ENCODE peak calls at places on chromosomes 1 and 21, in eight cellular contexts. L is neuronal stem cell; K is CD4-positive, CD25-positive, alpha-beta regulatory T cell; P is Peyer's patch; E is aorta; J is heart right ventricle; T is MM.1S; R is CD8-positive, alpha-beta T cell. X is an unnamed sample.

GRCh38 chr1:192263436-192263835 is 53.4 kb upstream of the RGS21 start:
- DNase-seq in E (no peak), L (no peak), K (no peak), R (no peak), T (no peak), J (no peak), P (no peak), X (peak; percentile 58)

GRCh38 chr21:22758478-22758877 is 1760.3 kb downstream of the NCAM2 start:
- DNase-seq in E (no peak), P (no peak), R (no peak), L (no peak), T (no peak), J (no peak), K (no peak), X (no peak)

GRCh38 chr1:11684070-11684469 is 3.1 kb upstream of the MAD2L2 start:
- DNase-seq in K (no peak), P (no peak), J (no peak), R (no peak), L (no peak), T (no peak), E (no peak), X (no peak)

GRCh38 chr1:9721606-9722377 is 70.3 kb downstream of the PIK3CD start:
- DNase-seq in K (peak; percentile 76), J (peak; percentile 32), T (peak; percentile 46), L (peak; percentile 71), P (peak; percentile 78), E (peak; percentile 56), R (peak; percentile 90), X (no peak)

GRCh38 chr1:218426343-218426657 is 81.2 kb downstream of the TGFB2 start:
- DNase-seq in R (no peak), L (no peak), K (no peak), J (peak; percentile 18), T (no peak), E (no peak), P (no peak), X (no peak)

GRCh38 chr1:218656301-218657037 is 311.3 kb downstream of the TGFB2 start:
- DNase-seq in L (no peak), R (no peak), T (no peak), E (no peak), K (no peak), J (no peak), P (no peak), X (no peak)

GRCh38 chr1:19338323-19338762 is 26.2 kb downstream of the SLC66A1 start:
- DNase-seq in J (no peak), E (no peak), L (peak; percentile 42), K (no peak), T (no peak), R (no peak), P (peak; percentile 71), X (no peak)

GRCh38 chr21:46028547-46029200 is 47.1 kb downstream of the COL6A1 start:
- DNase-seq in P (no peak), J (no peak), K (no peak), L (no peak), E (no peak), T (no peak), R (no peak), X (peak; percentile 56)

GRCh38 chr1:203131548-203132200 is 4.1 kb downstream of the ADORA1 start:
- DNase-seq in T (no peak), L (no peak), R (no peak), P (peak; percentile 33), J (no peak), K (no peak), E (no peak), X (no peak)

GRCh38 chr1:116556289-116557006 is 14.4 kb downstream of the CD58 start:
- DNase-seq in K (peak; percentile 61), T (peak; percentile 30), R (peak; percentile 65), P (peak; percentile 87), L (no peak), J (peak; percentile 43), E (peak; percentile 86), X (no peak)

GRCh38 chr21:15159382-15160020 is 94.7 kb upstream of the NRIP1 start:
- DNase-seq in J (no peak), K (no peak), P (no peak), T (peak; percentile 12), E (no peak), L (no peak), R (no peak), X (no peak)

GRCh38 chr1:9289724-9290493 is 2.8 kb upstream of the SPSB1 start:
- DNase-seq in J (no peak), L (no peak), E (peak; percentile 82), T (no peak), P (peak; percentile 70), R (no peak), K (no peak), X (peak; percentile 71)

GRCh38 chr1:6591222-6591621 is 11.4 kb downstream of the ZBTB48 start:
- DNase-seq in K (no peak), R (peak; percentile 47), T (no peak), P (no peak), J (no peak), L (no peak), E (peak; percentile 83), X (no peak)

GRCh38 chr1:8660455-8660854 is 157.0 kb downstream of the RERE start:
- DNase-seq in P (no peak), J (peak; percentile 39), K (no peak), R (no peak), L (no peak), E (peak; percentile 64), T (no peak), X (peak; percentile 74)

GRCh38 chr1:228297242-228297641 is 89.4 kb downstream of the OBSCN start:
- DNase-seq in E (no peak), P (no peak), L (no peak), T (no peak), R (no peak), J (no peak), K (no peak), X (no peak)
- H3K9me3 ChIP-seq in E (peaks cover 7% of the 10 kb centered on the region), P (peaks cover 3% of the 10 kb centered on the region), L (peaks cover 14% of the 10 kb centered on the region), T (no peaks in the 10 kb centered on the region), R (peaks cover 12% of the 10 kb centered on the region), J (no peaks in the 10 kb centered on the region), K (peaks cover 22% of the 10 kb centered on the region), X (no peaks in the 10 kb centered on the region)

DNA sequence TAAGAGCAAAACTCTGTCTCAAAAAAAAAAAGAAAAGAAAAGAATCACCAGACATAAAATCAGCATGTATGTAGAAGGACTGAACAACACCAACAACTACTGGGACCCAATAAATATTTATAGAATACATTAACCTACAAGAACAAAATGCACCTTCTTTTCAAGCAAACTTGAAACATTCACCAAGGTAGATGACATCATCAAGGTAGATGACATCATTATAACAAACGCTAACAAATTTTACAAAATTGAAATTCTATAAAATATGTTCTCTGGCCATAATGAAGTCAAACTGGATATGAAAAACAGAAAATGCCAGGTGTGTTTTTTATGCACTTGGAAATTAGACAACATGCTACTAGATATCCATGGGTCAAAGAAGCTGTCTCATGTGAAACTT is 220.2 kb upstream of the SNX7 start:
- DNase-seq in J (no peak), P (no peak), E (no peak), K (no peak), R (no peak), L (no peak), T (no peak), X (no peak)
- H3K4me3 ChIP-seq in J (no peak overlapping the region), P (no peak overlapping the region), E (no peak overlapping the region), K (no peak overlapping the region), R (no peak overlapping the region), L (no peak overlapping the region), T (no peak overlapping the region), X (no peak overlapping the region)

DNA sequence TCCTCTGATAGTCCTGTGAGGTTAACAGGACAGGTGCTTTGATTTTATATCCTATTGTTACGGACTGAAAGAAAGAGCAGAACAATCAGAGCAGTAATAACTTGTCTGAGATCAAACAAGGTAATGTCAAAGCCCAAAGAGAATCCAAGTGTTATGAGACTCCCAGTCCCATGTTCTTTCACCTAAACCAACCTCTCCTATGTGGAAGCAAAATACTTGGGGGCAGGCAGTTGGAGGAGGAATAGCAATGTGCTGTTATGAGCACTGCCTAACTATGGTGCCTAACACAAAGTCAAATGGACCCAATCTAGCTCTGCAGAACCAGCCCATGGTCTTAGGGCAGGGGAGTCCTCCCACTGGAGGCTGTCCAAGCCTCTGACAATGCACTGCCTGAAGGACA is 28.1 kb downstream of the ACBD3 start:
- DNase-seq in R (no peak), K (no peak), P (no peak), J (no peak), E (no peak), L (no peak), T (no peak), X (no peak)
- H3K27ac ChIP-seq in R (no peak overlapping the region), K (no peak overlapping the region), P (no peak overlapping the region), J (no peak overlapping the region), E (peak overlapping the region; percentile 57), L (no peak overlapping the region), T (peak overlapping the region; percentile 44), X (no peak overlapping the region)

DNA sequence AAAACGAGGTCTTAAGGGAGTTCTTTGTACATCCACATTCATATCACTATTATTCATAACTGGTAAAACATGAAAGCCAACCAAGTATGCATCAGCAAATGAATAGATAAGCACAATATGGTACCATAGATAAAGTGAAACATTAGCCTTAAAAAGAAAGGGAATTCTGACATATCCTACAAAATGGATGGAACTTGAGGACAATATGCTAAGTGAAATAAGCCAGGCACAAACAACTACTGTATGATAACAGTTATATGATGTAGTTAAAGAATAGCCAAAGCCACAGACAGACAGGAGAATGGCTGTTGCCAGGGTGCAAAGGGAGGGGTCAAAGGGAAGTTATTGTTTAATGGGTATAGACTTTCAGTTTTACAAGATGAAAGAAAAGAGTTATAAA is 148.9 kb downstream of the EIF4G3 start:
- DNase-seq in T (no peak), J (no peak), P (peak; percentile 69), E (no peak), R (no peak), K (no peak), L (no peak), X (no peak)
- H3K9me3 ChIP-seq in T (no peaks in the 10 kb centered on the region), J (no peaks in the 10 kb centered on the region), P (no peaks in the 10 kb centered on the region), E (no peaks in the 10 kb centered on the region), R (no peaks in the 10 kb centered on the region), K (no peaks in the 10 kb centered on the region), L (peaks cover 13% of the 10 kb centered on the region), X (no peaks in the 10 kb centered on the region)

X was measured in AG04450.